ENCODE peak calls at places on chromosomes 6 and 20, in ten cellular contexts. B, Q, G, M, X, L, N, T, F and E are unnamed samples.

GRCh38 chr6:163738725-163739124 is 324.2 kb downstream of the QKI start:
- DNase-seq in B (no peak), G (no peak), L (no peak), T (no peak), X (peak; percentile 53), M (no peak), Q (no peak), F (no peak), N (no peak), E (no peak)

GRCh38 chr20:58141971-58142842 is 86.2 kb downstream of the ANKRD60 start:
- DNase-seq in G (no peak), Q (no peak), L (no peak), T (no peak), X (no peak), N (no peak), B (no peak), M (peak; percentile 47), F (no peak), E (no peak)

GRCh38 chr20:37630161-37630560 is 63.7 kb upstream of the CTNNBL1 start:
- DNase-seq in N (no peak), M (no peak), L (no peak), Q (no peak), F (no peak), T (no peak), X (no peak), B (no peak), G (no peak), E (no peak)

GRCh38 chr20:57393321-57394086 is 2.3 kb downstream of the RBM38 start:
- DNase-seq in B (no peak), Q (no peak), N (no peak), F (no peak), X (no peak), L (no peak), G (no peak), T (no peak), M (peak; percentile 39), E (peak; percentile 28)

GRCh38 chr6:168134399-168135201 is 55.6 kb upstream of the FRMD1 start:
- DNase-seq in M (no peak), L (no peak), F (no peak), T (no peak), G (no peak), N (no peak), B (no peak), X (no peak), Q (no peak), E (no peak)

GRCh38 chr20:39873286-39873685 is 815.8 kb downstream of the MAFB start:
- DNase-seq in B (no peak), G (no peak), T (no peak), M (no peak), Q (no peak), L (no peak), X (no peak), N (peak; percentile 67), F (no peak), E (no peak)

GRCh38 chr6:34073504-34073903 is 72.4 kb downstream of the GRM4 start:
- DNase-seq in F (no peak), T (no peak), X (no peak), L (no peak), B (no peak), G (no peak), M (no peak), Q (no peak), N (no peak), E (no peak)

GRCh38 chr6:24536466-24536865 is 41.7 kb downstream of the ALDH5A1 start:
- DNase-seq in N (no peak), F (no peak), L (no peak), X (no peak), B (no peak), Q (no peak), M (no peak), G (no peak), T (no peak), E (no peak)

GRCh38 chr6:161829186-161829794 is 555.4 kb upstream of the AGPAT4 start:
- DNase-seq in L (no peak), B (no peak), G (no peak), M (no peak), N (no peak), Q (no peak), F (no peak), X (no peak), T (no peak), E (no peak)

GRCh38 chr6:39330057-39330456 is 7.6 kb upstream of the KCNK16 start:
- DNase-seq in L (no peak), T (no peak), Q (no peak), B (no peak), F (no peak), N (no peak), G (no peak), M (no peak), X (no peak), E (no peak)

GRCh38 chr20:35295058-35295457 is 2.8 kb upstream of the FAM83C start:
- DNase-seq in X (no peak), L (no peak), T (no peak), G (no peak), Q (no peak), N (no peak), F (no peak), B (no peak), M (no peak), E (no peak)

GRCh38 chr6:41449399-41450245 is 96.6 kb upstream of the FOXP4 start:
- DNase-seq in T (no peak), X (peak; percentile 73), M (no peak), G (no peak), L (no peak), Q (no peak), B (no peak), F (no peak), N (peak; percentile 50), E (no peak)

DNA sequence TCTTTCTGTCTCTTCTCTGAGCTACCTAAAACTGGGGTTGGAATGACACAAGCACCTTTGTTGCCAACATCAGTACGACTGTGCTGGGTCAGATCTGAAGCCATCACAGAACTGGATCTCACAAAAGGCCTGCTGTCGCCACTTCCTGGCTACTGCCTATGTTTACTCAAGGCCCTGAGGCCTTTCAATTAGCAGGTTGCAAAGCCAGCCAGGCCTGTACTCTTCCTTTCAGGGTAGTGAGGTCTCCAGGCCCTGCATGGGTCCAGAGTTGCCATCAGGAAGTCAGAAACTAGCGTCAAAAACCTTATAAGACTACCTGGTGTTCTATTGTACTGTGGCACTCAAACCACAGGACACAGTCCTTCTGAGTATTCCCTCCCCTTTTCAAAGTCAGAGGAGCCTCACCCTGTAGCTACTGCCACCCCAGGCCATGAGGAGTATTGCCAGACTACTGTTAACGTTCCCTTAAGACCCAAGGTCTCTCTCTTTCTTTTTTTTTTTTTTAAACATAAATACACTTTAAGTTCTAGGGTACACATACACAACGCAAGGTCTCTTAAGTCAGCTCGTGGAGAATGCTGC is 937.4 kb upstream of the GJE1 start:
- DNase-seq in N (no peak), M (no peak), L (no peak), G (no peak), B (no peak), X (no peak), T (no peak), Q (no peak), F (no peak), E (no peak)
- H3K36me3 ChIP-seq in N (no peaks in the 10 kb centered on the region), M (no peaks in the 10 kb centered on the region), L (no peaks in the 10 kb centered on the region), G (no peaks in the 10 kb centered on the region), B (no peaks in the 10 kb centered on the region), X (no peaks in the 10 kb centered on the region), T (no peaks in the 10 kb centered on the region), Q (no peaks in the 10 kb centered on the region), F (no peaks in the 10 kb centered on the region), E (no peaks in the 10 kb centered on the region)

GRCh38 chr20:20395087-20395486 is 27.2 kb downstream of the INSM1 start:
- DNase-seq in G (no peak), B (no peak), L (no peak), N (no peak), X (no peak), F (no peak), T (no peak), Q (no peak), M (no peak), E (no peak)

GRCh38 chr20:20391115-20391514 is 23.2 kb downstream of the INSM1 start:
- DNase-seq in X (no peak), B (no peak), F (no peak), Q (no peak), N (no peak), T (no peak), G (no peak), M (no peak), L (no peak), E (no peak)

GRCh38 chr20:20391766-20392165 is 23.9 kb downstream of the INSM1 start:
- DNase-seq in L (no peak), T (no peak), B (no peak), Q (no peak), X (no peak), M (no peak), N (no peak), F (no peak), G (no peak), E (no peak)

GRCh38 chr20:20393770-20394169 is 25.9 kb downstream of the INSM1 start:
- DNase-seq in B (no peak), L (no peak), X (peak; percentile 43), N (no peak), Q (no peak), F (no peak), T (no peak), M (no peak), G (no peak), E (no peak)

DNA sequence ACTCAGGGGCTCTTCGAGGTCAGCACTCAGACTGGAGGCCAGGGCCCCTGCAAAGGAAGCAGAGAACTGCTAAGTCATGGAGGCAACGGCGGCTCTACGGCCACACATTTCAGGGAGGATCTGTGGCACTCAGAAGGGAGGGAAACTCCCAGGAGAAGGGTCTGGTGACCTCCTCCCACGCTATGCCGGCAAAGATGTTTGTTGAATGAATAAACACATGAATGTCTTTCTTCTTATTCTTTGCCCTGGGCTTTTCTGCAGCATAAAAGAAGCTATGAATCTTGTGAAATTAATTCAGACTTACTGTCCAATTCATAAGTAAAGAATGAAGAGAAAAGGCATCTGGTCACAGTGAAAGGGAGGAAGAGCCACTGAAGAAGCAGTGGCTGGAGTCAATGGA is 25.3 kb downstream of the INSM1 start:
- DNase-seq in N (no peak), Q (no peak), B (no peak), F (no peak), X (no peak), G (no peak), M (no peak), L (no peak), T (no peak), E (no peak)
- H3K27ac ChIP-seq in N (no peak overlapping the region), Q (no peak overlapping the region), B (no peak overlapping the region), F (no peak overlapping the region), X (no peak overlapping the region), G (no peak overlapping the region), M (no peak overlapping the region), L (no peak overlapping the region), T (no peak overlapping the region), E (no peak overlapping the region)

GRCh38 chr6:3016473-3017280 is 17.0 kb downstream of the NQO2 start:
- DNase-seq in T (no peak), X (no peak), G (no peak), M (no peak), F (no peak), B (no peak), Q (no peak), L (no peak), N (no peak), E (no peak)
- H3K36me3 ChIP-seq in T (peaks cover 17% of the 10 kb centered on the region), X (peaks cover 10% of the 10 kb centered on the region), G (peaks cover 60% of the 10 kb centered on the region), M (peaks cover under 1% of the 10 kb centered on the region), F (peaks cover 86% of the 10 kb centered on the region), B (peaks cover 78% of the 10 kb centered on the region), Q (peaks cover 30% of the 10 kb centered on the region), L (no peaks in the 10 kb centered on the region), N (peaks cover 14% of the 10 kb centered on the region), E (peaks cover 82% of the 10 kb centered on the region)

DNA sequence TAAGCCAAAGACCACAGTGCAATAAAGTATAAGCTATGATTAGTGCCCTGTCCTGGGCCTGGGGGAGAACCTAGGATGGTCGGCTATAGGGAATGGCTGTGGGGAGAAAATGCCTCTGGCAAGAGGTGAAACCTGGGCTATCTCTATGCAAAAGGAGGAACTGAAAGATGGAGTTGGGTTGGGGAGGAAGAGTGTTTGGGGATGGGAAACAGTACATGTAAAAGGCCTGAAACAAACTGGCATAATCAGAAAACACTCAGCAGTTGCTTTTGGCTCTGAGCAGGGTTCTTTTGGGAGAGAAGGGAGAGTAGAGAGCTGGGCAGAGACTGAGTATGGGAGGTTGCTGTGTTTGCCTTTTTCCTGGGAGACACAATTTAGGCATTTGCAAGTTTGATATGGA is 31.9 kb upstream of the FUCA2 start:
- DNase-seq in N (no peak), Q (no peak), M (no peak), G (no peak), X (no peak), L (no peak), T (no peak), F (no peak), B (no peak), E (no peak)
- H3K27ac ChIP-seq in N (no peak overlapping the region), Q (no peak overlapping the region), M (no peak overlapping the region), G (no peak overlapping the region), X (no peak overlapping the region), L (no peak overlapping the region), T (no peak overlapping the region), F (peak overlapping the region; percentile 9), B (no peak overlapping the region), E (no peak overlapping the region)